ENCODE peak calls at places on chromosome 5, in ten cellular contexts. T is WTC11; B is stimulated activated CD4-positive, alpha-beta T cell treated with anti-CD3 and anti-CD28 coated beads, Interleukin-4, amount 100 ng/mL, for 1 hour; Q is NCI-H1436 treated with DMSO at 0.1 percent for 48 hours; R is stimulated activated CD8-positive, alpha-beta memory T cell treated with anti-CD3 and anti-CD28 coated beads, Interleukin-15, amount 100 ng/mL, for 4 hours; Y is iPS-NIHi11; D is astrocyte of the spinal cord; X is right lobe of liver; Z is hepatocyte; E is OCI-LY7. J is an unnamed sample.

GRCh38 chr5:9056046-9056445 is 489.8 kb downstream of the SEMA5A start:
- DNase-seq in X (no peak), R (no peak), T (no peak), Y (no peak), D (no peak), E (no peak), B (no peak), Q (no peak), Z (no peak), J (no peak)

GRCh38 chr5:102152906-102153787 is 142.9 kb downstream of the SLCO4C1 start:
- DNase-seq in Z (peak; percentile 58), E (peak; percentile 11), R (no peak), T (peak; percentile 24), B (no peak), D (peak; percentile 34), Y (peak; percentile 53), X (no peak), Q (no peak), J (peak; percentile 30)

GRCh38 chr5:181243521-181244307 is at the start of gene RACK1:
- DNase-seq in Y (peak; percentile 80), X (peak; percentile 88), Q (no peak), T (peak; percentile 86), D (peak; percentile 95), R (peak; percentile 79), Z (peak; percentile 93), E (peak; percentile 94), B (peak; percentile 87), J (no peak)

GRCh38 chr5:154723740-154724505 is 31.3 kb upstream of the LARP1 start:
- DNase-seq in T (no peak), E (no peak), D (peak; percentile 16), R (no peak), Y (no peak), X (no peak), B (no peak), Q (no peak), Z (peak; percentile 63), J (no peak)

GRCh38 chr5:39400711-39401385 is 23.9 kb downstream of the DAB2 start:
- DNase-seq in D (peak; percentile 65), X (no peak), Q (no peak), Z (peak; percentile 60), Y (no peak), T (no peak), E (no peak), B (no peak), R (no peak), J (no peak)

GRCh38 chr5:116448869-116449453 is 125.7 kb downstream of the SEMA6A start:
- DNase-seq in Q (peak; percentile 41), R (no peak), E (no peak), B (no peak), T (no peak), X (no peak), Z (no peak), D (no peak), Y (no peak), J (no peak)

GRCh38 chr5:60209146-60209840 is 315.8 kb upstream of the PDE4D start:
- DNase-seq in T (no peak), Q (no peak), B (no peak), D (no peak), R (no peak), Z (no peak), E (no peak), X (no peak), Y (no peak), J (no peak)

GRCh38 chr5:80793354-80793753 is 138.6 kb upstream of the DHFR start:
- DNase-seq in R (no peak), D (no peak), E (no peak), B (no peak), Q (no peak), Y (no peak), T (no peak), X (no peak), Z (no peak), J (no peak)

GRCh38 chr5:56815657-56816545 is 552 bp downstream of the MAP3K1 start:
- DNase-seq in Y (peak; percentile 31), R (peak; percentile 21), Q (no peak), T (peak; percentile 35), X (peak; percentile 53), E (peak; percentile 70), B (peak; percentile 54), D (no peak), Z (peak; percentile 55), J (peak; percentile 58)

GRCh38 chr5:180315762-180316212 is 23.9 kb upstream of the MAPK9 start:
- DNase-seq in R (peak; percentile 44), T (peak; percentile 81), B (peak; percentile 76), D (peak; percentile 49), Z (peak; percentile 58), Y (peak; percentile 82), E (peak; percentile 54), X (peak; percentile 74), Q (no peak), J (peak; percentile 9)

GRCh38 chr5:84113246-84114118 is 271.2 kb downstream of the EDIL3 start:
- DNase-seq in E (no peak), Y (peak; percentile 35), B (no peak), Q (peak; percentile 19), D (peak; percentile 76), T (peak; percentile 25), R (no peak), X (no peak), Z (no peak), J (peak; percentile 86)

GRCh38 chr5:55582256-55582655 is 47.5 kb upstream of the PLPP1 start:
- DNase-seq in Q (no peak), E (no peak), X (no peak), Y (no peak), B (no peak), Z (no peak), R (no peak), T (no peak), D (no peak), J (no peak)